ENCODE peak calls at places on chromosomes 13 and 19, in seven cellular contexts. P is neural progenitor cell; F is HepG2; A is CD4-positive, CD25-positive, alpha-beta regulatory T cell; W is K562; L is adrenal gland; S is cardiac muscle cell. X is an unnamed sample. For H3K4me1, the result is how much of the 10 kb centered on the place peaks cover.

GRCh38 chr13:99971576-99972189 is at the start of gene ZIC5:
- DNase-seq in P (peak), F (no peak), A (no peak), L (peak), W (no peak), S (peak), X (no peak)

GRCh38 chr19:37999309-38000213 is 92.6 kb downstream of the SIPA1L3 start:
- DNase-seq in A (no peak), S (no peak), F (no peak), P (no peak), L (peak), W (no peak), X (no peak)

GRCh38 chr19:46350029-46350757 is 3.3 kb downstream of the PPP5C start:
- DNase-seq in L (no peak), S (no peak), A (no peak), F (no peak), P (no peak), W (peak), X (no peak)

GRCh38 chr19:16495982-16496612 is at the start of the genes C19orf44 and CALR3:
- DNase-seq in L (peak), F (peak), W (peak), S (peak), P (peak), A (peak), X (peak)

GRCh38 chr19:18785179-18786124 is 5.7 kb downstream of the COMP start:
- DNase-seq in A (peak), P (peak), L (no peak), W (peak), F (peak), S (peak), X (peak)

GRCh38 chr19:5891938-5892771 is 11.4 kb downstream of the NDUFA11 start:
- DNase-seq in L (peak), W (peak), S (peak), A (no peak), F (no peak), P (peak), X (no peak)

GRCh38 chr13:51246411-51247298 is 24.5 kb downstream of the FAM124A start:
- DNase-seq in W (no peak), P (peak), L (no peak), F (no peak), A (no peak), S (peak), X (no peak)

GRCh38 chr19:17075035-17075859 is at the start of the genes HAUS8 and MYO9B:
- DNase-seq in P (peak), L (peak), A (peak), W (peak), F (peak), S (peak), X (peak)

GRCh38 chr13:71290963-71291937 is 575.8 kb downstream of the DACH1 start:
- DNase-seq in A (peak), L (peak), F (peak), P (no peak), W (peak), S (no peak), X (peak)

GRCh38 chr13:48979892-48980291 is 4.2 kb downstream of the FNDC3A start:
- DNase-seq in F (no peak), L (no peak), S (no peak), A (no peak), W (no peak), P (no peak), X (no peak)

GRCh38 chr13:100515410-100515800 is 73.2 kb downstream of the GGACT start:
- DNase-seq in F (no peak), L (no peak), W (no peak), P (no peak), A (no peak), S (no peak), X (no peak)

GRCh38 chr13:37667631-37668161 is 69.1 kb upstream of the POSTN start:
- DNase-seq in S (no peak), L (no peak), F (no peak), A (no peak), P (no peak), W (no peak), X (no peak)

GRCh38 chr19:47514869-47515588 is at the start of gene NAPA:
- DNase-seq in L (peak), F (peak), S (peak), A (peak), W (peak), P (peak), X (peak)
- H3K4me1 ChIP-seq in L (under half), F (under half), S (under half), A (under half), W (under half), P (under half), X (half or more)

GRCh38 chr13:31733066-31733465 is 6.3 kb upstream of the RXFP2 start:
- DNase-seq in S (no peak), P (no peak), F (no peak), W (no peak), L (no peak), A (no peak), X (no peak)
- H3K4me3 ChIP-seq in S (no peak), P (no peak), F (no peak), W (no peak), L (no peak), A (no peak), X (no peak)

DNA sequence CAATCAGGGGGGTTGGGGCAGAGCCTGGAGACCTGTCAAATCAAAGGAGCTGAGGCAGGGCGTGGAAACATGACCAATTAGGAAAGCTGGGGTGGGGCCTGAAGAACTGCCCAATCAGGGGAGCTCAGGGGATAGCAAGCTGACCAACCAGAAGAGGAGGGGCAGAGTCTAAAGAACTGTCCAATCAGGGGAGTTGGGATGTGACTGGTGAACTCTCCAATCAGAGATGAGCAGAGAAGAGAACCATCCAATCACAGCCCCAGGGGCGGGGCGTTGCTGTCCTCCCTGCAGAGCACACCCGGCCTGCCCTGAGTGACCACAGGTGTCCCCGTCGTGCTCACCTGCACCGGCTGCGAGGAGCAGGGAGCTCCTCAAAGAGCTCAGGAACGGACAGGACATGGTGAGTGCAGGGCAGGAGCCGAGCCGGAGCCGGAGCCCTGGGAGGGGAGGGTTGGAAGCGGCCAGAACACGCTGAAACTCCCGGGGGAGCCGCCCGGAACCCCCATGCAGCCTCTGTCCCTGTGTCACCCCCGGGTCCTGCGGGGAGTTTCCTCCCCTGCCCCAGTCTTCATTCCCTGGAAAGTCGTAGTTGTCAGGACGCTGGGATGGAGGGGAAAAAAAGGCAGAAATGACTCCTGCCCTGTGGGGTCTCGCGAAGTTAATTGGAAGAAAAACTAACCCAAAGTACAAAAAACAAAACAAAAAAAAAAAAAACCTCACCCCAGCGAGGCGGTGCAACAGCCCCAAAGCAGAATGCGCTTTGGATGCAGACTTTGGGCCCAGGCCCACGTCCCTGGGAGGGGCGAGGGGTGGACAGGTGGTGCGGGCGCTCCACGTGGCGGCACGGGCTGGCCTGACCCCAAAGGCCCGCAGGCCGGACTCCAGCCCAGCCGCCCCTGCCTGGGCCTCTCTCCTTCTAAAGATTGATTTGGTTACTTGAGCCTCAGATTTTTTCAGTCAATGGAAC is at the start of gene ZNF556:
- DNase-seq in A (no peak), W (peak), L (no peak), S (no peak), P (no peak), F (peak), X (no peak)
- H3K27ac ChIP-seq in A (no peak), W (peak), L (no peak), S (no peak), P (no peak), F (peak), X (no peak)

GRCh38 chr13:23325191-23325590 is 108.3 kb downstream of the SACS start:
- DNase-seq in W (no peak), P (no peak), L (no peak), S (no peak), F (peak), A (no peak), X (no peak)
- H3K4me1 ChIP-seq in W (under half), P (under half), L (under half), S (under half), F (under half), A (under half), X (under half)

GRCh38 chr19:11596156-11596555 is 1.1 kb upstream of the ZNF627 start:
- DNase-seq in W (no peak), S (no peak), F (no peak), L (peak), P (no peak), A (no peak), X (no peak)

GRCh38 chr19:11594084-11594483 is 3.2 kb upstream of the ZNF627 start:
- DNase-seq in F (no peak), S (no peak), L (no peak), W (no peak), P (no peak), A (no peak), X (no peak)

GRCh38 chr19:11598103-11598483 is 810 bp downstream of the ZNF627 start:
- DNase-seq in L (no peak), P (no peak), W (peak), A (no peak), F (no peak), S (no peak), X (no peak)

GRCh38 chr19:11597202-11598102 is at the start of gene ZNF627:
- DNase-seq in W (peak), S (peak), L (peak), P (peak), F (peak), A (peak), X (peak)

DNA sequence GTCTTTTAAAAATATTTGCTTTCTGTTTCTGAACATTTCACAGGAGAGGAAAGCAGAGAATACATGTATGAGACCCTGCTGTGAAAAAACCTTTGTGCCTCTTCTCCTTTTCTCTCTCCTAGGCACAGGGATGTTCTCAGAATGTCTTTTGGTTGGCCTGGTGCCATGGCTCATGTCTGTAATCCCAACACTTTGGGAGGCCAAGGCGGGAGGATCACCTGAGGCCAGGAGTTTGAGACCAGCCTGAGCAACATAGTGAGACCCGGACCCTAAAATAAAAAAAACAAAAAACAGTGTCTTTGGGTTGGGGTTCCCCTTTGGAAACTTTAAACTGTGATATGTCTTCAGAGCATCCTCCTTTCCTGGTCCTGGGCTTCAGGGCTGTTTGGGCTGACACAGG is 1.5 kb downstream of the ZNF627 start:
- DNase-seq in S (no peak), L (no peak), P (no peak), A (no peak), F (no peak), W (no peak), X (no peak)
- H3K4me3 ChIP-seq in S (peak), L (no peak), P (peak), A (no peak), F (peak), W (peak), X (no peak)